ENCODE peak calls at places on chromosomes 7 and 10, in five cellular contexts. Q, O, D, G and S are unnamed samples.

GRCh38 chr10:87861034-87861433 is 2.3 kb downstream of the KLLN start:
- DNase-seq in Q (no peak), O (no peak), D (no peak), G (no peak), S (no peak)

GRCh38 chr10:129728905-129729540 is 235.1 kb downstream of the EBF3 start:
- DNase-seq in Q (no peak), O (no peak), D (no peak), G (no peak), S (no peak)

GRCh38 chr7:1257221-1257620 is 24.5 kb downstream of the UNCX start:
- DNase-seq in Q (no peak), O (no peak), D (no peak), G (no peak), S (no peak)

GRCh38 chr10:127347202-127347959 is 151.0 kb upstream of the INSYN2A start:
- DNase-seq in Q (no peak), O (no peak), D (no peak), G (no peak), S (no peak)

GRCh38 chr7:158881731-158882130 is 25.4 kb downstream of the DYNC2I1 start:
- DNase-seq in Q (no peak), O (no peak), D (no peak), G (no peak), S (no peak)

GRCh38 chr10:102422586-102423129 is 2.0 kb downstream of the FBXL15 start:
- DNase-seq in Q (peak), O (peak), D (peak), G (peak), S (peak)

GRCh38 chr7:114081606-114082425 is 163.0 kb upstream of the PPP1R3A start:
- DNase-seq in Q (no peak), O (no peak), D (no peak), G (no peak), S (no peak)

GRCh38 chr7:12583922-12584321 is 13.4 kb downstream of the SCIN start:
- DNase-seq in Q (no peak), O (no peak), D (no peak), G (no peak), S (no peak)

GRCh38 chr10:110512461-110513187 is 14.9 kb downstream of the DUSP5 start:
- DNase-seq in Q (no peak), O (no peak), D (no peak), G (peak), S (no peak)

GRCh38 chr10:72242675-72243074 is 26.6 kb upstream of the ASCC1 start:
- DNase-seq in Q (no peak), O (no peak), D (peak), G (no peak), S (peak)

GRCh38 chr7:27188666-27189559 is 3.9 kb upstream of the HOXA11 start:
- DNase-seq in Q (no peak), O (no peak), D (no peak), G (peak), S (no peak)

GRCh38 chr7:41867639-41868038 is 164.7 kb upstream of the INHBA start:
- DNase-seq in Q (no peak), O (no peak), D (no peak), G (no peak), S (no peak)

GRCh38 chr10:89295597-89295996 is 6.2 kb upstream of the IFIT2 start:
- DNase-seq in Q (no peak), O (no peak), D (no peak), G (no peak), S (no peak)

GRCh38 chr7:121420976-121421375 is 24.9 kb upstream of the FAM3C start:
- DNase-seq in Q (no peak), O (no peak), D (no peak), G (no peak), S (no peak)

GRCh38 chr10:123804716-123805115 is 86.9 kb downstream of the CPXM2 start:
- DNase-seq in Q (no peak), O (no peak), D (no peak), G (no peak), S (no peak)

GRCh38 chr10:51867956-51868355 is 168.6 kb upstream of the CSTF2T start:
- DNase-seq in Q (no peak), O (no peak), D (no peak), G (no peak), S (no peak)

GRCh38 chr7:29087840-29088169 is 58.5 kb downstream of the CPVL start:
- DNase-seq in Q (no peak), O (no peak), D (no peak), G (no peak), S (no peak)

GRCh38 chr7:150923191-150923590 is 54.9 kb downstream of the KCNH2 start:
- DNase-seq in Q (no peak), O (no peak), D (no peak), G (no peak), S (no peak)

GRCh38 chr10:94677691-94678090 is 5.8 kb upstream of the CYP2C18 start:
- DNase-seq in Q (no peak), O (no peak), D (no peak), G (no peak), S (no peak)

GRCh38 chr10:59708816-59709471 is 706 bp downstream of the SLC16A9 start:
- DNase-seq in Q (peak), O (peak), D (peak), G (no peak), S (no peak)

GRCh38 chr10:124697443-124697836 is 46.7 kb downstream of the FAM53B start:
- DNase-seq in Q (no peak), O (peak), D (no peak), G (no peak), S (no peak)

GRCh38 chr10:6274040-6274439 is 71.3 kb downstream of the PFKFB3 start:
- DNase-seq in Q (no peak), O (no peak), D (no peak), G (no peak), S (no peak)

GRCh38 chr10:78894089-78894840 is 174.5 kb upstream of the ZMIZ1 start:
- DNase-seq in Q (no peak), O (no peak), D (no peak), G (peak), S (peak)